ENCODE peak calls at places on chromosomes 6 and 20, in four cellular contexts. One of them, this sample, is unnamed.

GRCh38 chr20:5364136-5364821 is 47.5 kb upstream of the PROKR2 start:
- DNase-seq in EL: no peak
- DNase-seq in colonic mucosa: no peak
- DNase-seq in HTR-8/SVneo: no peak
- DNase-seq in this sample: no peak

GRCh38 chr20:21265457-21266190 is 37.5 kb upstream of the XRN2 start:
- DNase-seq in EL: no peak
- DNase-seq in colonic mucosa: no peak
- DNase-seq in HTR-8/SVneo: no peak
- DNase-seq in this sample: no peak

GRCh38 chr6:139882234-139882633 is 507.8 kb upstream of the CITED2 start:
- DNase-seq in EL: peak
- DNase-seq in colonic mucosa: no peak
- DNase-seq in HTR-8/SVneo: no peak
- DNase-seq in this sample: no peak

GRCh38 chr6:166877906-166878305 is 78.4 kb downstream of the RNASET2 start:
- DNase-seq in EL: no peak
- DNase-seq in colonic mucosa: no peak
- DNase-seq in HTR-8/SVneo: no peak
- DNase-seq in this sample: no peak

GRCh38 chr20:58058421-58059140 is 169.9 kb downstream of the ANKRD60 start:
- DNase-seq in EL: no peak
- DNase-seq in colonic mucosa: peak
- DNase-seq in HTR-8/SVneo: no peak
- DNase-seq in this sample: no peak

GRCh38 chr6:1110164-1110563 is 201.7 kb upstream of the FOXQ1 start:
- DNase-seq in EL: peak
- DNase-seq in colonic mucosa: no peak
- DNase-seq in HTR-8/SVneo: no peak
- DNase-seq in this sample: no peak

GRCh38 chr6:12844284-12845223 is 128.0 kb downstream of the PHACTR1 start:
- DNase-seq in EL: peak
- DNase-seq in colonic mucosa: no peak
- DNase-seq in HTR-8/SVneo: peak
- DNase-seq in this sample: no peak

GRCh38 chr6:12474167-12475140 is 184.3 kb downstream of the EDN1 start:
- DNase-seq in EL: no peak
- DNase-seq in colonic mucosa: no peak
- DNase-seq in HTR-8/SVneo: no peak
- DNase-seq in this sample: no peak

GRCh38 chr6:20840675-20841074 is 306.4 kb downstream of the CDKAL1 start:
- DNase-seq in EL: peak
- DNase-seq in colonic mucosa: no peak
- DNase-seq in HTR-8/SVneo: no peak
- DNase-seq in this sample: no peak

GRCh38 chr6:72458521-72458920 is 163.3 kb upstream of the KCNQ5 start:
- DNase-seq in EL: no peak
- DNase-seq in colonic mucosa: no peak
- DNase-seq in HTR-8/SVneo: no peak
- DNase-seq in this sample: no peak

GRCh38 chr20:5665417-5665816 is 84.8 kb upstream of the SHLD1 start:
- DNase-seq in EL: no peak
- DNase-seq in colonic mucosa: no peak
- DNase-seq in HTR-8/SVneo: no peak
- DNase-seq in this sample: no peak

GRCh38 chr6:68473433-68474210 is 161.5 kb upstream of the ADGRB3 start:
- DNase-seq in EL: no peak
- DNase-seq in colonic mucosa: no peak
- DNase-seq in HTR-8/SVneo: no peak
- DNase-seq in this sample: no peak

GRCh38 chr20:16864069-16864468 is 115.9 kb downstream of the OTOR start:
- DNase-seq in EL: peak
- DNase-seq in colonic mucosa: no peak
- DNase-seq in HTR-8/SVneo: no peak
- DNase-seq in this sample: no peak

GRCh38 chr20:47950103-47950502 is 164.8 kb upstream of the SULF2 start:
- DNase-seq in EL: peak
- DNase-seq in colonic mucosa: no peak
- DNase-seq in HTR-8/SVneo: peak
- DNase-seq in this sample: no peak

GRCh38 chr20:25685276-25686080 is 11.2 kb downstream of the ZNF337 start:
- DNase-seq in EL: no peak
- DNase-seq in colonic mucosa: no peak
- DNase-seq in HTR-8/SVneo: no peak
- DNase-seq in this sample: no peak

GRCh38 chr20:64254571-64255360 is 782 bp upstream of the PCMTD2 start:
- DNase-seq in EL: no peak
- DNase-seq in colonic mucosa: no peak
- DNase-seq in HTR-8/SVneo: no peak
- DNase-seq in this sample: no peak

GRCh38 chr6:40912158-40912946 is 126.7 kb downstream of the UNC5CL start:
- DNase-seq in EL: no peak
- DNase-seq in colonic mucosa: peak
- DNase-seq in HTR-8/SVneo: peak
- DNase-seq in this sample: no peak

GRCh38 chr20:44916586-44916985 is 6.7 kb downstream of the PABPC1L start:
- DNase-seq in EL: no peak
- DNase-seq in colonic mucosa: no peak
- DNase-seq in HTR-8/SVneo: no peak
- DNase-seq in this sample: no peak

GRCh38 chr6:69933239-69933638 is 66.9 kb downstream of the COL19A1 start:
- DNase-seq in EL: no peak
- DNase-seq in colonic mucosa: no peak
- DNase-seq in HTR-8/SVneo: no peak
- DNase-seq in this sample: no peak

GRCh38 chr6:72844614-72845013 is 222.8 kb downstream of the KCNQ5 start:
- DNase-seq in EL: no peak
- DNase-seq in colonic mucosa: no peak
- DNase-seq in HTR-8/SVneo: no peak
- DNase-seq in this sample: no peak

GRCh38 chr20:56409521-56409920 is 2.5 kb upstream of the CASS4 start:
- DNase-seq in EL: no peak
- DNase-seq in colonic mucosa: no peak
- DNase-seq in HTR-8/SVneo: no peak
- DNase-seq in this sample: no peak

GRCh38 chr20:25178563-25179438 is 16.7 kb upstream of the ENTPD6 start:
- DNase-seq in EL: peak
- DNase-seq in colonic mucosa: no peak
- DNase-seq in HTR-8/SVneo: peak
- DNase-seq in this sample: no peak

GRCh38 chr20:50055524-50056083 is 57.3 kb downstream of the UBE2V1 start:
- DNase-seq in EL: no peak
- DNase-seq in colonic mucosa: no peak
- DNase-seq in HTR-8/SVneo: no peak
- DNase-seq in this sample: no peak

GRCh38 chr6:18640134-18640533 is 253.0 kb downstream of the RNF144B start:
- DNase-seq in EL: no peak
- DNase-seq in colonic mucosa: no peak
- DNase-seq in HTR-8/SVneo: no peak
- DNase-seq in this sample: no peak

GRCh38 chr6:2173203-2173961 is 72.0 kb downstream of the GMDS start:
- DNase-seq in EL: no peak
- DNase-seq in colonic mucosa: no peak
- DNase-seq in HTR-8/SVneo: no peak
- DNase-seq in this sample: no peak

GRCh38 chr6:37702314-37702713 is 4.6 kb upstream of the MDGA1 start:
- DNase-seq in EL: no peak
- DNase-seq in colonic mucosa: no peak
- DNase-seq in HTR-8/SVneo: no peak
- DNase-seq in this sample: no peak

GRCh38 chr20:52082612-52083011 is 109.0 kb downstream of the ZFP64 start:
- DNase-seq in EL: no peak
- DNase-seq in colonic mucosa: no peak
- DNase-seq in HTR-8/SVneo: no peak
- DNase-seq in this sample: no peak

GRCh38 chr20:14632906-14633305 is 295.5 kb upstream of the FLRT3 start:
- DNase-seq in EL: no peak
- DNase-seq in colonic mucosa: no peak
- DNase-seq in HTR-8/SVneo: no peak
- DNase-seq in this sample: no peak

GRCh38 chr20:24382775-24383174 is 86.7 kb upstream of the SYNDIG1 start:
- DNase-seq in EL: no peak
- DNase-seq in colonic mucosa: no peak
- DNase-seq in HTR-8/SVneo: no peak
- DNase-seq in this sample: no peak

GRCh38 chr6:16956371-16956770 is 145.5 kb upstream of the STMND1 start:
- DNase-seq in EL: no peak
- DNase-seq in colonic mucosa: no peak
- DNase-seq in HTR-8/SVneo: no peak
- DNase-seq in this sample: no peak

GRCh38 chr6:43090557-43090952 is 14.4 kb downstream of the PTK7 start:
- DNase-seq in EL: no peak
- DNase-seq in colonic mucosa: no peak
- DNase-seq in HTR-8/SVneo: no peak
- DNase-seq in this sample: no peak

GRCh38 chr6:75449625-75450206 is 43.9 kb downstream of the FILIP1 start:
- DNase-seq in EL: peak
- DNase-seq in colonic mucosa: no peak
- DNase-seq in HTR-8/SVneo: no peak
- DNase-seq in this sample: no peak

GRCh38 chr6:42690151-42690702 is 32.2 kb downstream of the PRPH2 start:
- DNase-seq in EL: no peak
- DNase-seq in colonic mucosa: no peak
- DNase-seq in HTR-8/SVneo: no peak
- DNase-seq in this sample: no peak

GRCh38 chr6:65706436-65706835 is 590 bp downstream of the EYS start:
- DNase-seq in EL: no peak
- DNase-seq in colonic mucosa: no peak
- DNase-seq in HTR-8/SVneo: no peak
- DNase-seq in this sample: no peak

GRCh38 chr6:108118791-108119211 is 44.3 kb upstream of the OSTM1 start:
- DNase-seq in EL: peak
- DNase-seq in colonic mucosa: no peak
- DNase-seq in HTR-8/SVneo: no peak
- DNase-seq in this sample: no peak

GRCh38 chr6:129641344-129641743 is 68.6 kb downstream of the ARHGAP18 start:
- DNase-seq in EL: peak
- DNase-seq in colonic mucosa: no peak
- DNase-seq in HTR-8/SVneo: peak
- DNase-seq in this sample: no peak

GRCh38 chr6:133503330-133503729 is 262.2 kb downstream of the EYA4 start:
- DNase-seq in EL: no peak
- DNase-seq in colonic mucosa: no peak
- DNase-seq in HTR-8/SVneo: no peak
- DNase-seq in this sample: no peak

GRCh38 chr6:137519629-137520176 is 25.5 kb upstream of the OLIG3 start:
- DNase-seq in EL: no peak
- DNase-seq in colonic mucosa: no peak
- DNase-seq in HTR-8/SVneo: no peak
- DNase-seq in this sample: no peak

GRCh38 chr20:56957737-56958553 is 308.5 kb downstream of the BMP7 start:
- DNase-seq in EL: no peak
- DNase-seq in colonic mucosa: no peak
- DNase-seq in HTR-8/SVneo: no peak
- DNase-seq in this sample: no peak